ENCODE peak calls at places on chromosome 14, in six cellular contexts. C is fibroblast of mammary gland, V is breast epithelium, K is stomach, D is skeletal muscle cell, U is Panc1. J is an unnamed sample.

GRCh38 chr14:103436533-103436932 is 51.3 kb downstream of the MARK3 start:
- DNase-seq in D (no peak), C (peak; percentile 57), K (no peak), V (no peak), U (no peak), J (no peak)

GRCh38 chr14:106436310-106436905 is 910.0 kb downstream of the TMEM121 start:
- DNase-seq in K (no peak), V (no peak), D (no peak), C (peak; percentile 10), U (no peak), J (peak; percentile 39)

GRCh38 chr14:93741556-93742210 is 46.6 kb downstream of the PRIMA1 start:
- DNase-seq in U (no peak), D (no peak), V (no peak), C (no peak), K (no peak), J (no peak)

GRCh38 chr14:66746316-66747006 is 238.5 kb downstream of the GPHN start:
- DNase-seq in C (peak; percentile 71), D (peak; percentile 5), U (peak; percentile 1), V (no peak), K (no peak), J (peak; percentile 56)

GRCh38 chr14:75457024-75457390 is 29.2 kb downstream of the JDP2 start:
- DNase-seq in V (no peak), U (no peak), K (no peak), D (no peak), C (no peak), J (no peak)

GRCh38 chr14:99129998-99130397 is 142.0 kb downstream of the BCL11B start:
- DNase-seq in U (no peak), V (no peak), K (no peak), D (no peak), C (no peak), J (no peak)

GRCh38 chr14:100784523-100785337 is 41.2 kb upstream of the MEG3 start:
- DNase-seq in K (no peak), C (no peak), D (no peak), V (no peak), U (no peak), J (no peak)

GRCh38 chr14:95480109-95480886 is 36.2 kb downstream of the SYNE3 start:
- DNase-seq in K (no peak), U (no peak), C (peak; percentile 93), V (no peak), D (no peak), J (no peak)

GRCh38 chr14:89576132-89576923 is 159.3 kb upstream of the FOXN3 start:
- DNase-seq in C (no peak), D (no peak), K (no peak), U (no peak), V (no peak), J (no peak)
- H3K4me3 ChIP-seq in C (no peak overlapping the region), D (no peak overlapping the region), K (no peak overlapping the region), U (no peak overlapping the region), V (no peak overlapping the region), J (no peak overlapping the region)

GRCh38 chr14:91955168-91955567 is 7.7 kb upstream of the FBLN5 start:
- DNase-seq in V (no peak), C (no peak), U (no peak), K (no peak), D (no peak), J (no peak)
- H3K4me3 ChIP-seq in V (no peak overlapping the region), C (no peak overlapping the region), U (no peak overlapping the region), K (no peak overlapping the region), D (no peak overlapping the region), J (no peak overlapping the region)

GRCh38 chr14:54651649-54652048 is 84.7 kb downstream of the SAMD4A start:
- DNase-seq in C (no peak), D (no peak), V (no peak), K (no peak), U (no peak), J (no peak)

GRCh38 chr14:54651018-54651351 is 84.1 kb downstream of the SAMD4A start:
- DNase-seq in U (no peak), C (no peak), D (no peak), V (no peak), K (no peak), J (no peak)

GRCh38 chr14:54652188-54652889 is 85.4 kb downstream of the SAMD4A start:
- DNase-seq in C (peak; percentile 99), U (peak; percentile 78), V (peak; percentile 75), K (peak; percentile 74), D (peak; percentile 99), J (no peak)

GRCh38 chr14:54652890-54653201 is 85.9 kb downstream of the SAMD4A start:
- DNase-seq in U (no peak), D (no peak), C (no peak), V (no peak), K (no peak), J (no peak)

DNA sequence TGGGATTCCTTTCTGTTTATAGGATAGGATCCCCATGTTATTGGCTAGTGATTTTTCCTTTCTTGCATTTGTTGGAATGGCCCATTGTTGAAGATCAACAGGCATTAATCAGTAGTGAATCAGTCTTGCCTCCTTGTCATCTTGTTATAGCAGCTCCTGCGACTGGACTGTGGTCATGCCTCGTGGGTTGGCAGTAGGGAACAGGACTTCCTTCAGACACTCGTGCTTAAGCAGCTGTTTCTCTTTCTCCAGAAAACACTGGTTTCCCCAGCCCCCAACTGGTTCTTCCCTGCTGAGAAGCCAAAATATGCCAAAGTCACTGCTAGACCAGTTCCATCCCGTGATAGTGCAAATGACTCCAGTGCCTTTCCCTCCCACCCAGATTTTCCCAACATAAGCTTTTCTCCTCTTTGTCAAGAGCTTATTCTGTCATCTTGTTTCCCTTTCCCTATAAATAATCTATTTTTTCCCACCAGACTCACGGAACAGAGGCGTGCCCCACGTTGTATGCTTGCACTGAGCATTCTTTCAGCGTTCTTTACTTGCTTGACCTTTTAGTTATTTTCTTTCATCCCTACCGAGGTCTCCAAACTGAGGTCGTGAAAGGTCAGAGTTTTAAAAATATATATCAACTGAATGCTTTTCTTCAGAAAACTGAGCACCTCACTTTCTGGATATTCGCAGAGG is 83.5 kb downstream of the SAMD4A start:
- DNase-seq in U (no peak), V (no peak), D (peak; percentile 58), K (no peak), C (peak; percentile 83), J (no peak)
- H3K4me3 ChIP-seq in U (peak overlapping the region; percentile 19), V (peak overlapping the region; percentile 4), D (no peak overlapping the region), K (peak overlapping the region; percentile 22), C (no peak overlapping the region), J (no peak overlapping the region)

DNA sequence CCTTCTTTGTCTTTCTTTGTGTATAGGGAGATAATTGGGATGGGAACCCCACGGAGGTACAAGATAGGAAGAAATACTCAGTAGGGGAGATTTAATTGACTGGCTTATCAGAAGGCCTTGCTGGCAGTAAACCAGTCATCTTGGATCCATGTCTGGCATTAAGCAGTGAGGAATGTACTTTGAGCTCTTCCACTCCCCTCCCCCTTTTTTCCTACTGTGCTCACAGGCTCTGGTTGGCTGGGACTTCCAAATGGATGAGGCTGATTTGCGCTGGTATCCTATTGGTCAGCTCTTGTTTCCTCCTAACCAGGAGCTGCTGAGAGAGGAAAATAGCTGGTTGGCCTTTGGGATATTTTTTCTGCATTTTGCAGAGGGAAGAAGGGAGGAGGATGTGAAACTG is 24.7 kb downstream of the NGDN start:
- DNase-seq in D (peak; percentile 1), C (peak; percentile 9), V (no peak), U (no peak), K (no peak), J (no peak)
- H3K4me3 ChIP-seq in D (no peak overlapping the region), C (no peak overlapping the region), V (no peak overlapping the region), U (no peak overlapping the region), K (no peak overlapping the region), J (no peak overlapping the region)

DNA sequence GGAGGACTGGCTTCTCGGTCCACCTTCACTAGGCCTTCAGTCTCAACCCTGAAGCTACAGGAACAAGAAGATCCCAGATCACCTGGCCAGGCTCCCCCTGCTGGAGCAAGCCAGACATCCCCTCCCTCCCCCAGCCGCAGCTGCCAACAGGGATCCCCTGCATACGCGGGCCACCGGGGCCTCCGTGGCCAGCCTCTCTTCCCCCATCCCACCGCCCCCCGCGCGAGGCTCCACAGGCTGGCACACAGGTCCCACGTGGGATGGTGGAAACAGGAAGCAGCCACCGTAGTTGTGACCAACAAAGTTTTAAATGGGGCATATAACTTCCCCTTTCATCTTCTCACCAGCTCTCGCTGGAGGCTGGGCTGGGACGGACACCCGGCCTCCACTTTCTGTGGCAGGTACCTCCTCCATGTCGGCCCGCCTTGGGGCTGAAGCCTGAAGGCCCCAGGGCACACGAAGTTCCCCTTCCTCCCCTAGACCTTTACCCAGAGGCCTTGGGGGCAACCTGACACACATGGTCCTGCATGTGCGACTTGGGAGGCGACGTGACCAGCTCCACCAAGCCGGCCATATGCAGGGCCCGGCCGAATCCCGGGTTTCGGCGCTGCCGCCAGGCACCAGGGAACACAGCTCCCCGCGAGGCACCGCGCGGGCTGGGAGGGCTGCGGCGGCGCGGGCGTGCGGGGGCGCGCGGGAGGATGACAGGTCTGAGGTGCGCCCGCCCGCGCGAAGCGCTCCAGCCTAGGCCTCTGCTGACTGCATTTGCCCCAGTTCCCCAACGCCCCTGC is 44.4 kb upstream of the PNMA1 start:
- DNase-seq in K (peak; percentile 82), C (peak; percentile 58), D (no peak), V (no peak), U (no peak), J (peak; percentile 79)
- H3K4me3 ChIP-seq in K (peak overlapping the region; percentile 67), C (peak overlapping the region; percentile 72), D (peak overlapping the region; percentile 71), V (peak overlapping the region; percentile 62), U (peak overlapping the region; percentile 68), J (peak overlapping the region; percentile 85)

J was measured in Jurkat, Clone E6-1.